ENCODE peak calls at places on chromosomes 6 and 20, in nine cellular contexts. One of them, this sample, is unnamed.
A peak's percentile ranks its signal among the peaks of the same experiment; 100 is the strongest.

GRCh38 chr6:165987483-165988305 is 180.0 kb downstream of the TBXT start:
- DNase-seq in CD8-positive, alpha-beta T cell: no peak
- DNase-seq in RWPE1: peak; percentile 30
- DNase-seq in endothelial cell of umbilical vein: no peak
- DNase-seq in CD8-positive, alpha-beta memory T cell: no peak
- DNase-seq in effector memory CD4-positive, alpha-beta T cell: no peak
- DNase-seq in Peyer's patch: peak; percentile 72
- DNase-seq in cardiac muscle cell: peak; percentile 71
- DNase-seq in psoas muscle: peak; percentile 78
- DNase-seq in this sample: peak; percentile 58

GRCh38 chr6:92023410-92023940 is 1395.9 kb downstream of the EPHA7 start:
- DNase-seq in CD8-positive, alpha-beta T cell: no peak
- DNase-seq in RWPE1: no peak
- DNase-seq in endothelial cell of umbilical vein: no peak
- DNase-seq in CD8-positive, alpha-beta memory T cell: no peak
- DNase-seq in effector memory CD4-positive, alpha-beta T cell: no peak
- DNase-seq in Peyer's patch: no peak
- DNase-seq in cardiac muscle cell: no peak
- DNase-seq in psoas muscle: no peak
- DNase-seq in this sample: no peak

GRCh38 chr6:136051140-136051775 is 198.9 kb downstream of the MTFR2 start:
- DNase-seq in CD8-positive, alpha-beta T cell: no peak
- DNase-seq in RWPE1: no peak
- DNase-seq in endothelial cell of umbilical vein: peak; percentile 88
- DNase-seq in CD8-positive, alpha-beta memory T cell: no peak
- DNase-seq in effector memory CD4-positive, alpha-beta T cell: no peak
- DNase-seq in Peyer's patch: no peak
- DNase-seq in cardiac muscle cell: no peak
- DNase-seq in psoas muscle: no peak
- DNase-seq in this sample: no peak

GRCh38 chr6:100913400-100914276 is 32.5 kb upstream of the ASCC3 start:
- DNase-seq in CD8-positive, alpha-beta T cell: no peak
- DNase-seq in RWPE1: no peak
- DNase-seq in endothelial cell of umbilical vein: no peak
- DNase-seq in CD8-positive, alpha-beta memory T cell: no peak
- DNase-seq in effector memory CD4-positive, alpha-beta T cell: no peak
- DNase-seq in Peyer's patch: no peak
- DNase-seq in cardiac muscle cell: no peak
- DNase-seq in psoas muscle: no peak
- DNase-seq in this sample: no peak

GRCh38 chr6:107740496-107741190 is 83.5 kb downstream of the SCML4 start:
- DNase-seq in CD8-positive, alpha-beta T cell: no peak
- DNase-seq in RWPE1: no peak
- DNase-seq in endothelial cell of umbilical vein: no peak
- DNase-seq in CD8-positive, alpha-beta memory T cell: no peak
- DNase-seq in effector memory CD4-positive, alpha-beta T cell: no peak
- DNase-seq in Peyer's patch: peak; percentile 60
- DNase-seq in cardiac muscle cell: no peak
- DNase-seq in psoas muscle: no peak
- DNase-seq in this sample: no peak

GRCh38 chr6:105667061-105667460 is 264.2 kb upstream of the PREP start:
- DNase-seq in CD8-positive, alpha-beta T cell: no peak
- DNase-seq in RWPE1: no peak
- DNase-seq in endothelial cell of umbilical vein: no peak
- DNase-seq in CD8-positive, alpha-beta memory T cell: no peak
- DNase-seq in effector memory CD4-positive, alpha-beta T cell: no peak
- DNase-seq in Peyer's patch: no peak
- DNase-seq in cardiac muscle cell: no peak
- DNase-seq in psoas muscle: no peak
- DNase-seq in this sample: no peak

GRCh38 chr6:165744515-165745228 is 81.6 kb upstream of the PDE10A start:
- DNase-seq in CD8-positive, alpha-beta T cell: no peak
- DNase-seq in RWPE1: no peak
- DNase-seq in endothelial cell of umbilical vein: no peak
- DNase-seq in CD8-positive, alpha-beta memory T cell: no peak
- DNase-seq in effector memory CD4-positive, alpha-beta T cell: no peak
- DNase-seq in Peyer's patch: no peak
- DNase-seq in cardiac muscle cell: no peak
- DNase-seq in psoas muscle: no peak
- DNase-seq in this sample: no peak

GRCh38 chr6:16769986-16770376 is 8.7 kb upstream of the ATXN1 start:
- DNase-seq in CD8-positive, alpha-beta T cell: no peak
- DNase-seq in RWPE1: no peak
- DNase-seq in endothelial cell of umbilical vein: peak; percentile 60
- DNase-seq in CD8-positive, alpha-beta memory T cell: no peak
- DNase-seq in effector memory CD4-positive, alpha-beta T cell: no peak
- DNase-seq in Peyer's patch: no peak
- DNase-seq in cardiac muscle cell: no peak
- DNase-seq in psoas muscle: no peak
- DNase-seq in this sample: no peak

GRCh38 chr20:19618711-19619110 is 139.3 kb upstream of the RIN2 start:
- DNase-seq in CD8-positive, alpha-beta T cell: no peak
- DNase-seq in RWPE1: no peak
- DNase-seq in endothelial cell of umbilical vein: no peak
- DNase-seq in CD8-positive, alpha-beta memory T cell: no peak
- DNase-seq in effector memory CD4-positive, alpha-beta T cell: no peak
- DNase-seq in Peyer's patch: no peak
- DNase-seq in cardiac muscle cell: no peak
- DNase-seq in psoas muscle: no peak
- DNase-seq in this sample: no peak

GRCh38 chr6:45923831-45924391 is 91.7 kb downstream of the CLIC5 start:
- DNase-seq in CD8-positive, alpha-beta T cell: no peak
- DNase-seq in RWPE1: peak; percentile 16
- DNase-seq in endothelial cell of umbilical vein: no peak
- DNase-seq in CD8-positive, alpha-beta memory T cell: no peak
- DNase-seq in effector memory CD4-positive, alpha-beta T cell: no peak
- DNase-seq in Peyer's patch: no peak
- DNase-seq in cardiac muscle cell: no peak
- DNase-seq in psoas muscle: no peak
- DNase-seq in this sample: no peak

GRCh38 chr6:135995160-135995898 is 143.8 kb downstream of the PDE7B start:
- DNase-seq in CD8-positive, alpha-beta T cell: no peak
- DNase-seq in RWPE1: peak; percentile 56
- DNase-seq in endothelial cell of umbilical vein: peak; percentile 82
- DNase-seq in CD8-positive, alpha-beta memory T cell: no peak
- DNase-seq in effector memory CD4-positive, alpha-beta T cell: no peak
- DNase-seq in Peyer's patch: no peak
- DNase-seq in cardiac muscle cell: no peak
- DNase-seq in psoas muscle: no peak
- DNase-seq in this sample: no peak

GRCh38 chr6:52681416-52681815 is 10.5 kb downstream of the TMEM14A start:
- DNase-seq in CD8-positive, alpha-beta T cell: no peak
- DNase-seq in RWPE1: no peak
- DNase-seq in endothelial cell of umbilical vein: no peak
- DNase-seq in CD8-positive, alpha-beta memory T cell: no peak
- DNase-seq in effector memory CD4-positive, alpha-beta T cell: no peak
- DNase-seq in Peyer's patch: no peak
- DNase-seq in cardiac muscle cell: no peak
- DNase-seq in psoas muscle: no peak
- DNase-seq in this sample: no peak

GRCh38 chr20:43658068-43658722 is 8.7 kb upstream of the MYBL2 start:
- DNase-seq in CD8-positive, alpha-beta T cell: no peak
- DNase-seq in RWPE1: peak; percentile 49
- DNase-seq in endothelial cell of umbilical vein: no peak
- DNase-seq in CD8-positive, alpha-beta memory T cell: no peak
- DNase-seq in effector memory CD4-positive, alpha-beta T cell: no peak
- DNase-seq in Peyer's patch: peak; percentile 49
- DNase-seq in cardiac muscle cell: no peak
- DNase-seq in psoas muscle: no peak
- DNase-seq in this sample: no peak

GRCh38 chr6:32194825-32195651 is 2.6 kb upstream of the GPSM3 start:
- DNase-seq in CD8-positive, alpha-beta T cell: no peak
- DNase-seq in RWPE1: peak; percentile 38
- DNase-seq in endothelial cell of umbilical vein: peak; percentile 67
- DNase-seq in CD8-positive, alpha-beta memory T cell: no peak
- DNase-seq in effector memory CD4-positive, alpha-beta T cell: no peak
- DNase-seq in Peyer's patch: no peak
- DNase-seq in cardiac muscle cell: peak; percentile 38
- DNase-seq in psoas muscle: no peak
- DNase-seq in this sample: no peak

GRCh38 chr20:38825571-38825900 is 20.0 kb downstream of the PPP1R16B start:
- DNase-seq in CD8-positive, alpha-beta T cell: no peak
- DNase-seq in RWPE1: no peak
- DNase-seq in endothelial cell of umbilical vein: peak; percentile 14
- DNase-seq in CD8-positive, alpha-beta memory T cell: no peak
- DNase-seq in effector memory CD4-positive, alpha-beta T cell: no peak
- DNase-seq in Peyer's patch: no peak
- DNase-seq in cardiac muscle cell: no peak
- DNase-seq in psoas muscle: no peak
- DNase-seq in this sample: no peak

GRCh38 chr20:38828514-38829295 is 23.2 kb downstream of the PPP1R16B start:
- DNase-seq in CD8-positive, alpha-beta T cell: no peak
- DNase-seq in RWPE1: no peak
- DNase-seq in endothelial cell of umbilical vein: no peak
- DNase-seq in CD8-positive, alpha-beta memory T cell: no peak
- DNase-seq in effector memory CD4-positive, alpha-beta T cell: no peak
- DNase-seq in Peyer's patch: no peak
- DNase-seq in cardiac muscle cell: no peak
- DNase-seq in psoas muscle: no peak
- DNase-seq in this sample: no peak

GRCh38 chr20:38827770-38828281 is 22.3 kb downstream of the PPP1R16B start:
- DNase-seq in CD8-positive, alpha-beta T cell: no peak
- DNase-seq in RWPE1: no peak
- DNase-seq in endothelial cell of umbilical vein: peak; percentile 98
- DNase-seq in CD8-positive, alpha-beta memory T cell: no peak
- DNase-seq in effector memory CD4-positive, alpha-beta T cell: no peak
- DNase-seq in Peyer's patch: no peak
- DNase-seq in cardiac muscle cell: no peak
- DNase-seq in psoas muscle: no peak
- DNase-seq in this sample: no peak

GRCh38 chr20:38829296-38829875 is 23.9 kb downstream of the PPP1R16B start:
- DNase-seq in CD8-positive, alpha-beta T cell: no peak
- DNase-seq in RWPE1: no peak
- DNase-seq in endothelial cell of umbilical vein: peak; percentile 27
- DNase-seq in CD8-positive, alpha-beta memory T cell: no peak
- DNase-seq in effector memory CD4-positive, alpha-beta T cell: no peak
- DNase-seq in Peyer's patch: no peak
- DNase-seq in cardiac muscle cell: no peak
- DNase-seq in psoas muscle: no peak
- DNase-seq in this sample: no peak

GRCh38 chr20:38825901-38826625 is 20.6 kb downstream of the PPP1R16B start:
- DNase-seq in CD8-positive, alpha-beta T cell: no peak
- DNase-seq in RWPE1: peak; percentile 59
- DNase-seq in endothelial cell of umbilical vein: peak; percentile 86
- DNase-seq in CD8-positive, alpha-beta memory T cell: no peak
- DNase-seq in effector memory CD4-positive, alpha-beta T cell: no peak
- DNase-seq in Peyer's patch: peak; percentile 24
- DNase-seq in cardiac muscle cell: peak; percentile 76
- DNase-seq in psoas muscle: no peak
- DNase-seq in this sample: no peak
- H3K27ac ChIP-seq in CD8-positive, alpha-beta T cell: no peak overlapping the region
- H3K27ac ChIP-seq in RWPE1: no peak overlapping the region
- H3K27ac ChIP-seq in endothelial cell of umbilical vein: peak overlapping the region; percentile 99
- H3K27ac ChIP-seq in CD8-positive, alpha-beta memory T cell: no peak overlapping the region
- H3K27ac ChIP-seq in effector memory CD4-positive, alpha-beta T cell: no peak overlapping the region
- H3K27ac ChIP-seq in Peyer's patch: no peak overlapping the region
- H3K27ac ChIP-seq in cardiac muscle cell: no peak overlapping the region
- H3K27ac ChIP-seq in psoas muscle: no peak overlapping the region
- H3K27ac ChIP-seq in this sample: no peak overlapping the region

GRCh38 chr20:37866051-37866450 is 36.9 kb upstream of the VSTM2L start:
- DNase-seq in CD8-positive, alpha-beta T cell: no peak
- DNase-seq in RWPE1: no peak
- DNase-seq in endothelial cell of umbilical vein: no peak
- DNase-seq in CD8-positive, alpha-beta memory T cell: no peak
- DNase-seq in effector memory CD4-positive, alpha-beta T cell: no peak
- DNase-seq in Peyer's patch: no peak
- DNase-seq in cardiac muscle cell: no peak
- DNase-seq in psoas muscle: no peak
- DNase-seq in this sample: no peak
- H3K27ac ChIP-seq in CD8-positive, alpha-beta T cell: no peak overlapping the region
- H3K27ac ChIP-seq in RWPE1: no peak overlapping the region
- H3K27ac ChIP-seq in endothelial cell of umbilical vein: no peak overlapping the region
- H3K27ac ChIP-seq in CD8-positive, alpha-beta memory T cell: no peak overlapping the region
- H3K27ac ChIP-seq in effector memory CD4-positive, alpha-beta T cell: no peak overlapping the region
- H3K27ac ChIP-seq in Peyer's patch: no peak overlapping the region
- H3K27ac ChIP-seq in cardiac muscle cell: no peak overlapping the region
- H3K27ac ChIP-seq in psoas muscle: no peak overlapping the region
- H3K27ac ChIP-seq in this sample: no peak overlapping the region

GRCh38 chr6:44201200-44201599 is 15.5 kb upstream of the MYMX start:
- DNase-seq in CD8-positive, alpha-beta T cell: no peak
- DNase-seq in RWPE1: no peak
- DNase-seq in endothelial cell of umbilical vein: no peak
- DNase-seq in CD8-positive, alpha-beta memory T cell: no peak
- DNase-seq in effector memory CD4-positive, alpha-beta T cell: no peak
- DNase-seq in Peyer's patch: peak; percentile 65
- DNase-seq in cardiac muscle cell: no peak
- DNase-seq in psoas muscle: no peak
- DNase-seq in this sample: peak; percentile 25
- H3K27ac ChIP-seq in CD8-positive, alpha-beta T cell: no peak overlapping the region
- H3K27ac ChIP-seq in RWPE1: peak overlapping the region; percentile 92
- H3K27ac ChIP-seq in endothelial cell of umbilical vein: no peak overlapping the region
- H3K27ac ChIP-seq in CD8-positive, alpha-beta memory T cell: peak overlapping the region; percentile 47
- H3K27ac ChIP-seq in effector memory CD4-positive, alpha-beta T cell: no peak overlapping the region
- H3K27ac ChIP-seq in Peyer's patch: no peak overlapping the region
- H3K27ac ChIP-seq in cardiac muscle cell: no peak overlapping the region
- H3K27ac ChIP-seq in psoas muscle: peak overlapping the region; percentile 2
- H3K27ac ChIP-seq in this sample: no peak overlapping the region

GRCh38 chr20:38255389-38255788 is 5.1 kb downstream of the KIAA1755 start:
- DNase-seq in CD8-positive, alpha-beta T cell: no peak
- DNase-seq in RWPE1: no peak
- DNase-seq in endothelial cell of umbilical vein: no peak
- DNase-seq in CD8-positive, alpha-beta memory T cell: no peak
- DNase-seq in effector memory CD4-positive, alpha-beta T cell: no peak
- DNase-seq in Peyer's patch: no peak
- DNase-seq in cardiac muscle cell: no peak
- DNase-seq in psoas muscle: no peak
- DNase-seq in this sample: no peak

GRCh38 chr20:38256966-38257365 is 3.6 kb downstream of the KIAA1755 start:
- DNase-seq in CD8-positive, alpha-beta T cell: no peak
- DNase-seq in RWPE1: no peak
- DNase-seq in endothelial cell of umbilical vein: no peak
- DNase-seq in CD8-positive, alpha-beta memory T cell: no peak
- DNase-seq in effector memory CD4-positive, alpha-beta T cell: no peak
- DNase-seq in Peyer's patch: peak; percentile 7
- DNase-seq in cardiac muscle cell: no peak
- DNase-seq in psoas muscle: no peak
- DNase-seq in this sample: no peak

GRCh38 chr20:38258545-38259223 is 1.9 kb downstream of the KIAA1755 start:
- DNase-seq in CD8-positive, alpha-beta T cell: no peak
- DNase-seq in RWPE1: no peak
- DNase-seq in endothelial cell of umbilical vein: no peak
- DNase-seq in CD8-positive, alpha-beta memory T cell: no peak
- DNase-seq in effector memory CD4-positive, alpha-beta T cell: no peak
- DNase-seq in Peyer's patch: peak; percentile 13
- DNase-seq in cardiac muscle cell: no peak
- DNase-seq in psoas muscle: no peak
- DNase-seq in this sample: no peak

GRCh38 chr20:38252292-38253288 is 7.9 kb downstream of the KIAA1755 start:
- DNase-seq in CD8-positive, alpha-beta T cell: no peak
- DNase-seq in RWPE1: no peak
- DNase-seq in endothelial cell of umbilical vein: no peak
- DNase-seq in CD8-positive, alpha-beta memory T cell: no peak
- DNase-seq in effector memory CD4-positive, alpha-beta T cell: no peak
- DNase-seq in Peyer's patch: no peak
- DNase-seq in cardiac muscle cell: peak; percentile 27
- DNase-seq in psoas muscle: no peak
- DNase-seq in this sample: no peak

DNA sequence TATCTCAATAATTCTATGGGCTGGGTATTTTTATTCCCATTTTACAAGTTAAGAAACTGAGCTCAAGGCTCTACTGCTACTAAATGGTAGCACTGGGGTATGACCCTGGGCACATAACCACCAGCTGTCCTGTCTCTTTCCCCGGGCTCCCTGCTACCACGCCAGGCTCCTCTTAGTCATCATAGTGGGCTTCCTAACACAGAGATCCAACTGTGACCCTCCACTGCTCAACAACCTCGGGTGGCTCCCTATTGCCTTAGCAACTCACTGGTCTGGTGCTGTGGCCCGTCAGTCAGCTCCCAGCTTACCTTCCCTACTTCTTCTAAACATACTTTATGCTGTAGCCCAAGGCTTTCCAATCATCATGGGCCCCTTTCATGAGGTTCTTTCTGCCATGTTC is 4.5 kb downstream of the KIAA1755 start:
- DNase-seq in CD8-positive, alpha-beta T cell: no peak
- DNase-seq in RWPE1: no peak
- DNase-seq in endothelial cell of umbilical vein: no peak
- DNase-seq in CD8-positive, alpha-beta memory T cell: no peak
- DNase-seq in effector memory CD4-positive, alpha-beta T cell: no peak
- DNase-seq in Peyer's patch: no peak
- DNase-seq in cardiac muscle cell: no peak
- DNase-seq in psoas muscle: no peak
- DNase-seq in this sample: no peak
- H3K27ac ChIP-seq in CD8-positive, alpha-beta T cell: no peak overlapping the region
- H3K27ac ChIP-seq in RWPE1: no peak overlapping the region
- H3K27ac ChIP-seq in endothelial cell of umbilical vein: no peak overlapping the region
- H3K27ac ChIP-seq in CD8-positive, alpha-beta memory T cell: no peak overlapping the region
- H3K27ac ChIP-seq in effector memory CD4-positive, alpha-beta T cell: no peak overlapping the region
- H3K27ac ChIP-seq in Peyer's patch: no peak overlapping the region
- H3K27ac ChIP-seq in cardiac muscle cell: no peak overlapping the region
- H3K27ac ChIP-seq in psoas muscle: no peak overlapping the region
- H3K27ac ChIP-seq in this sample: no peak overlapping the region

This sample was measured in pancreas.